ENCODE peak calls at places on chromosomes 3 and 15, in seven cellular contexts. One of them, this sample, is unnamed.

GRCh38 chr3:58179235-58180098 is 31.3 kb downstream of the DNASE1L3 start:
- DNase-seq in PC-3: no peak
- DNase-seq in tibial artery: no peak
- DNase-seq in upper lobe of right lung: no peak
- DNase-seq in PC-9: no peak
- DNase-seq in K562: no peak
- DNase-seq in uterus: no peak
- DNase-seq in this sample: no peak

GRCh38 chr3:172673210-172673679 is 37.6 kb downstream of the NCEH1 start:
- DNase-seq in PC-3: peak; percentile 93
- DNase-seq in tibial artery: no peak
- DNase-seq in upper lobe of right lung: peak; percentile 73
- DNase-seq in PC-9: peak; percentile 78
- DNase-seq in K562: peak; percentile 28
- DNase-seq in uterus: no peak
- DNase-seq in this sample: peak; percentile 54

GRCh38 chr15:37616215-37616614 is 318.2 kb upstream of the TMCO5A start:
- DNase-seq in PC-3: peak; percentile 75
- DNase-seq in tibial artery: no peak
- DNase-seq in upper lobe of right lung: no peak
- DNase-seq in PC-9: no peak
- DNase-seq in K562: no peak
- DNase-seq in uterus: no peak
- DNase-seq in this sample: no peak

GRCh38 chr3:82030932-82031331 is 269.5 kb upstream of the GBE1 start:
- DNase-seq in PC-3: no peak
- DNase-seq in tibial artery: no peak
- DNase-seq in upper lobe of right lung: no peak
- DNase-seq in PC-9: no peak
- DNase-seq in K562: no peak
- DNase-seq in uterus: no peak
- DNase-seq in this sample: no peak

GRCh38 chr3:31009881-31010280 is 115.4 kb upstream of the GADL1 start:
- DNase-seq in PC-3: peak; percentile 56
- DNase-seq in tibial artery: no peak
- DNase-seq in upper lobe of right lung: no peak
- DNase-seq in PC-9: no peak
- DNase-seq in K562: no peak
- DNase-seq in uterus: no peak
- DNase-seq in this sample: no peak

GRCh38 chr15:45690581-45691260 is 55.9 kb downstream of the SQOR start:
- DNase-seq in PC-3: no peak
- DNase-seq in tibial artery: no peak
- DNase-seq in upper lobe of right lung: no peak
- DNase-seq in PC-9: no peak
- DNase-seq in K562: no peak
- DNase-seq in uterus: no peak
- DNase-seq in this sample: no peak

GRCh38 chr3:40237892-40238571 is 71.5 kb upstream of the EIF1B start:
- DNase-seq in PC-3: peak; percentile 18
- DNase-seq in tibial artery: no peak
- DNase-seq in upper lobe of right lung: no peak
- DNase-seq in PC-9: no peak
- DNase-seq in K562: no peak
- DNase-seq in uterus: no peak
- DNase-seq in this sample: no peak

GRCh38 chr3:113898892-113899291 is 48.9 kb upstream of the ZDHHC23 start:
- DNase-seq in PC-3: no peak
- DNase-seq in tibial artery: no peak
- DNase-seq in upper lobe of right lung: no peak
- DNase-seq in PC-9: no peak
- DNase-seq in K562: no peak
- DNase-seq in uterus: no peak
- DNase-seq in this sample: no peak

GRCh38 chr3:168693870-168694269 is 598.1 kb upstream of the GOLIM4 start:
- DNase-seq in PC-3: no peak
- DNase-seq in tibial artery: no peak
- DNase-seq in upper lobe of right lung: no peak
- DNase-seq in PC-9: no peak
- DNase-seq in K562: no peak
- DNase-seq in uterus: no peak
- DNase-seq in this sample: no peak

GRCh38 chr3:56157693-56158092 is 310.6 kb downstream of the ERC2 start:
- DNase-seq in PC-3: peak; percentile 15
- DNase-seq in tibial artery: peak; percentile 48
- DNase-seq in upper lobe of right lung: no peak
- DNase-seq in PC-9: peak; percentile 69
- DNase-seq in K562: no peak
- DNase-seq in uterus: no peak
- DNase-seq in this sample: no peak

GRCh38 chr15:80228959-80229610 is 22.9 kb downstream of the CTXND1 start:
- DNase-seq in PC-3: peak; percentile 39
- DNase-seq in tibial artery: no peak
- DNase-seq in upper lobe of right lung: peak; percentile 69
- DNase-seq in PC-9: no peak
- DNase-seq in K562: no peak
- DNase-seq in uterus: no peak
- DNase-seq in this sample: no peak

GRCh38 chr15:67783303-67783702 is 42.0 kb upstream of the SKOR1 start:
- DNase-seq in PC-3: no peak
- DNase-seq in tibial artery: no peak
- DNase-seq in upper lobe of right lung: no peak
- DNase-seq in PC-9: no peak
- DNase-seq in K562: no peak
- DNase-seq in uterus: no peak
- DNase-seq in this sample: no peak

GRCh38 chr15:89899303-89899946 is 5.6 kb upstream of the AP3S2 start:
- DNase-seq in PC-3: no peak
- DNase-seq in tibial artery: no peak
- DNase-seq in upper lobe of right lung: no peak
- DNase-seq in PC-9: no peak
- DNase-seq in K562: no peak
- DNase-seq in uterus: no peak
- DNase-seq in this sample: no peak

GRCh38 chr3:35946121-35946856 is 307.0 kb downstream of the ARPP21 start:
- DNase-seq in PC-3: peak; percentile 68
- DNase-seq in tibial artery: no peak
- DNase-seq in upper lobe of right lung: no peak
- DNase-seq in PC-9: no peak
- DNase-seq in K562: no peak
- DNase-seq in uterus: no peak
- DNase-seq in this sample: no peak

GRCh38 chr3:45552031-45552772 is 42.3 kb upstream of the LIMD1 start:
- DNase-seq in PC-3: no peak
- DNase-seq in tibial artery: no peak
- DNase-seq in upper lobe of right lung: no peak
- DNase-seq in PC-9: no peak
- DNase-seq in K562: no peak
- DNase-seq in uterus: no peak
- DNase-seq in this sample: no peak

GRCh38 chr3:101721650-101721917 is 2.8 kb upstream of the CEP97 start:
- DNase-seq in PC-3: no peak
- DNase-seq in tibial artery: no peak
- DNase-seq in upper lobe of right lung: no peak
- DNase-seq in PC-9: no peak
- DNase-seq in K562: no peak
- DNase-seq in uterus: no peak
- DNase-seq in this sample: no peak

GRCh38 chr3:101724329-101725191 is at the start of gene CEP97:
- DNase-seq in PC-3: peak; percentile 96
- DNase-seq in tibial artery: peak; percentile 95
- DNase-seq in upper lobe of right lung: peak; percentile 95
- DNase-seq in PC-9: peak; percentile 96
- DNase-seq in K562: peak; percentile 72
- DNase-seq in uterus: peak; percentile 86
- DNase-seq in this sample: peak; percentile 89

GRCh38 chr3:101722394-101723173 is 1.8 kb upstream of the CEP97 start:
- DNase-seq in PC-3: no peak
- DNase-seq in tibial artery: no peak
- DNase-seq in upper lobe of right lung: no peak
- DNase-seq in PC-9: no peak
- DNase-seq in K562: no peak
- DNase-seq in uterus: no peak
- DNase-seq in this sample: no peak

GRCh38 chr3:101719604-101720185 is 4.7 kb upstream of the CEP97 start:
- DNase-seq in PC-3: no peak
- DNase-seq in tibial artery: no peak
- DNase-seq in upper lobe of right lung: no peak
- DNase-seq in PC-9: no peak
- DNase-seq in K562: no peak
- DNase-seq in uterus: no peak
- DNase-seq in this sample: no peak

DNA sequence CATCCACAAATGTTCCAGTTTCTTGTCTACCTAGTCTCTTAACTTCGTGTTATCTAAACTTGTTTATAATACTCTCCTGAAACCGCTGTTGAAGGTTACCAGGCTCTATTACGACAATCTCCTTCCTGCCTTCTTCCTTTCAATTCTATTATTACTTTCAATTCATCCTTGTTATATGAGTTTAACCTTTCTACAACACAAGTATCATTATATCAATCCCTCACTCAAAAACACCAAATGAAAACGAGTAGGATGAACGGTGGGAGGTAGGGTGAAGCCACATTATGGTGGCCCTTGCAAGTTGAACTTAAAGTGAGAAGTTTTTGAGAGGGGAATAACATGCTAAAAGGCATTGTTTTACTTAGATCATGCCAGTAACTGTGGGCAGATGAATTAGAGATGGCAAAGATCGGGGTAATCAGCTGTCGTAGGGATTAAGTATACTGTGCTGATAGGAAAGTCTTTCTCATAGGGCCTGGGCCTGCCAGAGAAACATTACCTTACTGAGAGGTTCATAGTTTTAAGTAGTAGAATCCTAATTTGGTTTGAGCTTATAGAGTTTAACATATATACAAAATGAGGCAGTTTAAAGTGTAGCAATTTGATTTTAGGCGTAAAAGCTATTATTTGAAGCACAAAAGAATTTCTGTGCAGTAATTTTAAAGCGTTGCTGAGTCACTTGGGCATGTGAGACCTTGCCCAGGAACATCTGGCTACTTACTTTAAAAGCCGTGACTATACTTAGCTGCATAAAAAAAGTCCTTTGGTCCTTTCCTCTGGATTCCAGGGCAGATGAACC is 3.4 kb upstream of the CEP97 start:
- DNase-seq in PC-3: no peak
- DNase-seq in tibial artery: no peak
- DNase-seq in upper lobe of right lung: no peak
- DNase-seq in PC-9: no peak
- DNase-seq in K562: no peak
- DNase-seq in uterus: no peak
- DNase-seq in this sample: no peak
- H3K27ac ChIP-seq in PC-3: no peak overlapping the region
- H3K27ac ChIP-seq in tibial artery: no peak overlapping the region
- H3K27ac ChIP-seq in upper lobe of right lung: no peak overlapping the region
- H3K27ac ChIP-seq in PC-9: no peak overlapping the region
- H3K27ac ChIP-seq in K562: peak overlapping the region; percentile 5
- H3K27ac ChIP-seq in uterus: no peak overlapping the region
- H3K27ac ChIP-seq in this sample: peak overlapping the region; percentile 58

DNA sequence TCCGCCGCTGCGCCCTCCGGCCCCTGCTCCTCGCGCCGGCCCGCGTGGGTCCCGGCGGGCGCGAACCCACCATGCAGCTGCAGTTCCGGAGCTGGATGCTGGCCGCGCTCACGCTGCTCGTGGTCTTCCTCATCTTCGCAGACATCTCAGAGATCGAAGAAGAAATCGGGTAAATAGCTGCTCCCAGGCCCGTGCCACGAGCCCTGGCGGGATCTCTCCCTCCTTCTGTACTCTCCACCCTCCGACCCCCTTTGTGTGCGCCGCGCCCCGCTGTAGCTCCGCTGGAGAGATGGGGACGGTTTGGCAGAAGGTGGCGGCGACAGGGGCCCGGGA is 279 bp downstream of the ST8SIA2 start:
- DNase-seq in PC-3: no peak
- DNase-seq in tibial artery: no peak
- DNase-seq in upper lobe of right lung: no peak
- DNase-seq in PC-9: no peak
- DNase-seq in K562: no peak
- DNase-seq in uterus: no peak
- DNase-seq in this sample: no peak
- H3K4me3 ChIP-seq in PC-3: no peak overlapping the region
- H3K4me3 ChIP-seq in tibial artery: no peak overlapping the region
- H3K4me3 ChIP-seq in upper lobe of right lung: no peak overlapping the region
- H3K4me3 ChIP-seq in PC-9: no peak overlapping the region
- H3K4me3 ChIP-seq in K562: no peak overlapping the region
- H3K4me3 ChIP-seq in uterus: no peak overlapping the region
- H3K4me3 ChIP-seq in this sample: peak overlapping the region; percentile 70

DNA sequence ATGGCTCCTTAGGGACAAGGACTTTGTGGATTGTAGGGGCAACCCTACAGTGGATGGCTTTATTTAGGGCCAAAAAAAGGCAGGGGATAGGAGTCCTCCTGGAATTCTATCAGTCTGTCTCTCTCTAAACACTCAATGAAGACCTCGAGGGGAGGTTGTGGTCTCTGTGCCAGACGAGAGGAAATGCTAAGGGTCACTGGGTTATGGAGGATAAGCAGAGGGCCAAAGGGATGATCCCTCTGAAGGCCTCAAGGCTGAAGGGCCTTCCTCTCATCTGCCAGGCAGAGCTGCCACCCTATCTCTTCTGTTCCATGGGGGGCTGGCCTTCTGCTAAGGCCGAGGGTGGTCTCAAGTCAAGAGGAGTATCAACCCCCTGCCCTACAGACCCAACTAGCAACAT is 27.0 kb downstream of the PLXNB1 start:
- DNase-seq in PC-3: no peak
- DNase-seq in tibial artery: no peak
- DNase-seq in upper lobe of right lung: no peak
- DNase-seq in PC-9: no peak
- DNase-seq in K562: no peak
- DNase-seq in uterus: no peak
- DNase-seq in this sample: no peak
- H3K27ac ChIP-seq in PC-3: no peak overlapping the region
- H3K27ac ChIP-seq in tibial artery: peak overlapping the region; percentile 85
- H3K27ac ChIP-seq in upper lobe of right lung: peak overlapping the region; percentile 58
- H3K27ac ChIP-seq in PC-9: no peak overlapping the region
- H3K27ac ChIP-seq in K562: no peak overlapping the region
- H3K27ac ChIP-seq in uterus: peak overlapping the region; percentile 90
- H3K27ac ChIP-seq in this sample: peak overlapping the region; percentile 61

DNA sequence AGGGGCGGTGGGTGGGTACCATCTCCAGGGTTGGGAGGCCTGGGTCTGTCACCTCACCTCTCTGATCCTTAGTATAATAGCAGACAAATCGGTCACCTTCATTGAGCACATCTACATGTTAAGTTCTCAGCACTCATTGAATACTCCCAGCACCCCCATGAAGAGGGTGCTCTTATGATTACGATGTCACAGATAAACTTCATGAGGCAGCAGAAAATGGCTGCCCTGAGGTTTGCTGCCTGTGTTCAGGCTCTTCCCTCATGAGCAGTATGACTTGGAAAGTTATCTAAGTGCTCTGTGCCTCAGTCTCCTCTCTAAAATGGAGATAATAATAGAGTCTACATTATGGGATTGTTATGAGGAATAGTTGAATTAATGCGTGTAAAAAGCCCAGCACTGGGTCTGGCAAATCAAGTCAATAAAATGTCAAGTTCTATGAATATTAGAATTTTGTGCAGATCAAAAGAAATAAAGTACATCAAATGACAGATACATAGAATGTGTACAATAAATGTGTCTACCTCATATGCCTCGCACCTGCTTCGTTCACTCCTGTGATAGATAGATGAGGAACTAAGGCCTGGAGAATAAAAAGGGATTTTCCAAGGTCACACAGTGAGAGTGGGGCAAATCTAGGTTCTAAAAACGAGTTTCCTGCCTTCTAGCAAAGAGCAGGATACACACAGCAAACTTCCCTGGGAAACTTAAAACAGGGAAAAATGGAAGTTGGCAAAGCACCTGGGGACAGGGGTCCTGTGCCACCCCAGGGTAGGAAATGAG is 142.2 kb upstream of the MRPS22 start:
- DNase-seq in PC-3: no peak
- DNase-seq in tibial artery: no peak
- DNase-seq in upper lobe of right lung: no peak
- DNase-seq in PC-9: no peak
- DNase-seq in K562: no peak
- DNase-seq in uterus: no peak
- DNase-seq in this sample: no peak
- H3K4me3 ChIP-seq in PC-3: no peak overlapping the region
- H3K4me3 ChIP-seq in tibial artery: no peak overlapping the region
- H3K4me3 ChIP-seq in upper lobe of right lung: no peak overlapping the region
- H3K4me3 ChIP-seq in PC-9: no peak overlapping the region
- H3K4me3 ChIP-seq in K562: no peak overlapping the region
- H3K4me3 ChIP-seq in uterus: no peak overlapping the region
- H3K4me3 ChIP-seq in this sample: no peak overlapping the region

This sample was measured in left ventricle myocardium inferior.